ENCODE peak calls at places on chromosomes 1 and 21, in ten cellular contexts. One of them, this sample, is unnamed.
A peak's percentile ranks its signal among the peaks of the same experiment; 100 is the strongest.

GRCh38 chr1:151828931-151829330 is 2.7 kb downstream of the RORC start:
- DNase-seq in stimulated activated CD8-positive, alpha-beta memory T cell treated with anti-CD3 and anti-CD28 coated beads, Interleukin-12 subunit alpha, Interleukin-12 subunit beta, amount 100 ng/mL, for 4 hours: no peak
- DNase-seq in T-helper 2 cell: no peak
- DNase-seq in activated naive CD4-positive, alpha-beta T cell treated with anti-CD3 and anti-CD28 coated beads for 36 hours: peak; percentile 35
- DNase-seq in tibial artery: no peak
- DNase-seq in SK-N-MC: peak; percentile 12
- DNase-seq in right lobe of liver: no peak
- DNase-seq in upper lobe of right lung: no peak
- DNase-seq in HT-29: peak; percentile 80
- DNase-seq in posterior cingulate gyrus: no peak
- DNase-seq in this sample: peak; percentile 45

GRCh38 chr1:205950280-205950679 is 7.0 kb upstream of the SLC26A9 start:
- DNase-seq in stimulated activated CD8-positive, alpha-beta memory T cell treated with anti-CD3 and anti-CD28 coated beads, Interleukin-12 subunit alpha, Interleukin-12 subunit beta, amount 100 ng/mL, for 4 hours: no peak
- DNase-seq in upper lobe of right lung: no peak
- DNase-seq in activated naive CD4-positive, alpha-beta T cell treated with anti-CD3 and anti-CD28 coated beads for 36 hours: no peak
- DNase-seq in posterior cingulate gyrus: peak; percentile 57
- DNase-seq in tibial artery: peak; percentile 82
- DNase-seq in SK-N-MC: no peak
- DNase-seq in right lobe of liver: no peak
- DNase-seq in T-helper 2 cell: no peak
- DNase-seq in HT-29: no peak
- DNase-seq in this sample: no peak

GRCh38 chr1:171217658-171218443 is 30.4 kb upstream of the FMO1 start:
- DNase-seq in stimulated activated CD8-positive, alpha-beta memory T cell treated with anti-CD3 and anti-CD28 coated beads, Interleukin-12 subunit alpha, Interleukin-12 subunit beta, amount 100 ng/mL, for 4 hours: no peak
- DNase-seq in right lobe of liver: no peak
- DNase-seq in tibial artery: no peak
- DNase-seq in T-helper 2 cell: no peak
- DNase-seq in upper lobe of right lung: no peak
- DNase-seq in SK-N-MC: no peak
- DNase-seq in activated naive CD4-positive, alpha-beta T cell treated with anti-CD3 and anti-CD28 coated beads for 36 hours: no peak
- DNase-seq in HT-29: no peak
- DNase-seq in posterior cingulate gyrus: no peak
- DNase-seq in this sample: no peak

GRCh38 chr1:8987881-8988617 is 38.2 kb downstream of the SLC2A7 start:
- DNase-seq in SK-N-MC: no peak
- DNase-seq in upper lobe of right lung: peak; percentile 74
- DNase-seq in activated naive CD4-positive, alpha-beta T cell treated with anti-CD3 and anti-CD28 coated beads for 36 hours: peak; percentile 85
- DNase-seq in HT-29: peak; percentile 55
- DNase-seq in right lobe of liver: no peak
- DNase-seq in posterior cingulate gyrus: peak; percentile 70
- DNase-seq in tibial artery: peak; percentile 72
- DNase-seq in stimulated activated CD8-positive, alpha-beta memory T cell treated with anti-CD3 and anti-CD28 coated beads, Interleukin-12 subunit alpha, Interleukin-12 subunit beta, amount 100 ng/mL, for 4 hours: peak; percentile 48
- DNase-seq in T-helper 2 cell: peak; percentile 15
- DNase-seq in this sample: peak; percentile 44

GRCh38 chr1:11800391-11800755 is 5.4 kb downstream of the MTHFR start:
- DNase-seq in SK-N-MC: no peak
- DNase-seq in right lobe of liver: no peak
- DNase-seq in posterior cingulate gyrus: no peak
- DNase-seq in HT-29: no peak
- DNase-seq in stimulated activated CD8-positive, alpha-beta memory T cell treated with anti-CD3 and anti-CD28 coated beads, Interleukin-12 subunit alpha, Interleukin-12 subunit beta, amount 100 ng/mL, for 4 hours: no peak
- DNase-seq in activated naive CD4-positive, alpha-beta T cell treated with anti-CD3 and anti-CD28 coated beads for 36 hours: no peak
- DNase-seq in tibial artery: no peak
- DNase-seq in T-helper 2 cell: no peak
- DNase-seq in upper lobe of right lung: peak; percentile 38
- DNase-seq in this sample: no peak

GRCh38 chr1:19892628-19893168 is 10.5 kb downstream of the OTUD3 start:
- DNase-seq in T-helper 2 cell: no peak
- DNase-seq in stimulated activated CD8-positive, alpha-beta memory T cell treated with anti-CD3 and anti-CD28 coated beads, Interleukin-12 subunit alpha, Interleukin-12 subunit beta, amount 100 ng/mL, for 4 hours: no peak
- DNase-seq in tibial artery: no peak
- DNase-seq in SK-N-MC: no peak
- DNase-seq in posterior cingulate gyrus: no peak
- DNase-seq in upper lobe of right lung: no peak
- DNase-seq in activated naive CD4-positive, alpha-beta T cell treated with anti-CD3 and anti-CD28 coated beads for 36 hours: no peak
- DNase-seq in HT-29: no peak
- DNase-seq in right lobe of liver: no peak
- DNase-seq in this sample: no peak

GRCh38 chr1:89589515-89589914 is 43.4 kb upstream of the LRRC8C start:
- DNase-seq in stimulated activated CD8-positive, alpha-beta memory T cell treated with anti-CD3 and anti-CD28 coated beads, Interleukin-12 subunit alpha, Interleukin-12 subunit beta, amount 100 ng/mL, for 4 hours: no peak
- DNase-seq in activated naive CD4-positive, alpha-beta T cell treated with anti-CD3 and anti-CD28 coated beads for 36 hours: no peak
- DNase-seq in upper lobe of right lung: no peak
- DNase-seq in T-helper 2 cell: no peak
- DNase-seq in SK-N-MC: no peak
- DNase-seq in right lobe of liver: no peak
- DNase-seq in HT-29: no peak
- DNase-seq in tibial artery: no peak
- DNase-seq in posterior cingulate gyrus: no peak
- DNase-seq in this sample: no peak

GRCh38 chr1:94335950-94336349 is 82.2 kb upstream of the ABCD3 start:
- DNase-seq in upper lobe of right lung: no peak
- DNase-seq in activated naive CD4-positive, alpha-beta T cell treated with anti-CD3 and anti-CD28 coated beads for 36 hours: peak; percentile 67
- DNase-seq in right lobe of liver: peak; percentile 76
- DNase-seq in HT-29: peak; percentile 91
- DNase-seq in T-helper 2 cell: no peak
- DNase-seq in SK-N-MC: peak; percentile 83
- DNase-seq in tibial artery: peak; percentile 83
- DNase-seq in stimulated activated CD8-positive, alpha-beta memory T cell treated with anti-CD3 and anti-CD28 coated beads, Interleukin-12 subunit alpha, Interleukin-12 subunit beta, amount 100 ng/mL, for 4 hours: no peak
- DNase-seq in posterior cingulate gyrus: peak; percentile 57
- DNase-seq in this sample: peak; percentile 61

GRCh38 chr21:21730524-21730923 is 732.3 kb downstream of the NCAM2 start:
- DNase-seq in HT-29: no peak
- DNase-seq in activated naive CD4-positive, alpha-beta T cell treated with anti-CD3 and anti-CD28 coated beads for 36 hours: no peak
- DNase-seq in T-helper 2 cell: no peak
- DNase-seq in stimulated activated CD8-positive, alpha-beta memory T cell treated with anti-CD3 and anti-CD28 coated beads, Interleukin-12 subunit alpha, Interleukin-12 subunit beta, amount 100 ng/mL, for 4 hours: no peak
- DNase-seq in posterior cingulate gyrus: no peak
- DNase-seq in SK-N-MC: no peak
- DNase-seq in upper lobe of right lung: no peak
- DNase-seq in tibial artery: no peak
- DNase-seq in right lobe of liver: no peak
- DNase-seq in this sample: no peak

GRCh38 chr1:209398330-209398991 is 185.1 kb upstream of the CAMK1G start:
- DNase-seq in posterior cingulate gyrus: no peak
- DNase-seq in HT-29: no peak
- DNase-seq in T-helper 2 cell: no peak
- DNase-seq in right lobe of liver: peak; percentile 55
- DNase-seq in stimulated activated CD8-positive, alpha-beta memory T cell treated with anti-CD3 and anti-CD28 coated beads, Interleukin-12 subunit alpha, Interleukin-12 subunit beta, amount 100 ng/mL, for 4 hours: no peak
- DNase-seq in SK-N-MC: peak; percentile 65
- DNase-seq in activated naive CD4-positive, alpha-beta T cell treated with anti-CD3 and anti-CD28 coated beads for 36 hours: peak; percentile 12
- DNase-seq in tibial artery: no peak
- DNase-seq in upper lobe of right lung: no peak
- DNase-seq in this sample: peak; percentile 65

GRCh38 chr1:202046227-202046626 is 35.8 kb downstream of the ELF3 start:
- DNase-seq in HT-29: peak; percentile 97
- DNase-seq in SK-N-MC: no peak
- DNase-seq in activated naive CD4-positive, alpha-beta T cell treated with anti-CD3 and anti-CD28 coated beads for 36 hours: no peak
- DNase-seq in T-helper 2 cell: no peak
- DNase-seq in posterior cingulate gyrus: no peak
- DNase-seq in upper lobe of right lung: peak; percentile 93
- DNase-seq in tibial artery: no peak
- DNase-seq in stimulated activated CD8-positive, alpha-beta memory T cell treated with anti-CD3 and anti-CD28 coated beads, Interleukin-12 subunit alpha, Interleukin-12 subunit beta, amount 100 ng/mL, for 4 hours: no peak
- DNase-seq in right lobe of liver: peak; percentile 49
- DNase-seq in this sample: no peak

GRCh38 chr1:232557096-232557495 is 72.8 kb downstream of the SIPA1L2 start:
- DNase-seq in upper lobe of right lung: no peak
- DNase-seq in posterior cingulate gyrus: no peak
- DNase-seq in SK-N-MC: no peak
- DNase-seq in T-helper 2 cell: no peak
- DNase-seq in stimulated activated CD8-positive, alpha-beta memory T cell treated with anti-CD3 and anti-CD28 coated beads, Interleukin-12 subunit alpha, Interleukin-12 subunit beta, amount 100 ng/mL, for 4 hours: no peak
- DNase-seq in activated naive CD4-positive, alpha-beta T cell treated with anti-CD3 and anti-CD28 coated beads for 36 hours: no peak
- DNase-seq in HT-29: no peak
- DNase-seq in tibial artery: no peak
- DNase-seq in right lobe of liver: no peak
- DNase-seq in this sample: no peak

GRCh38 chr1:153510984-153511410 is 24.8 kb downstream of the S100A6 start:
- DNase-seq in T-helper 2 cell: peak; percentile 52
- DNase-seq in activated naive CD4-positive, alpha-beta T cell treated with anti-CD3 and anti-CD28 coated beads for 36 hours: peak; percentile 90
- DNase-seq in posterior cingulate gyrus: peak; percentile 69
- DNase-seq in upper lobe of right lung: peak; percentile 89
- DNase-seq in tibial artery: peak; percentile 87
- DNase-seq in SK-N-MC: no peak
- DNase-seq in HT-29: peak; percentile 91
- DNase-seq in right lobe of liver: peak; percentile 80
- DNase-seq in stimulated activated CD8-positive, alpha-beta memory T cell treated with anti-CD3 and anti-CD28 coated beads, Interleukin-12 subunit alpha, Interleukin-12 subunit beta, amount 100 ng/mL, for 4 hours: peak; percentile 57
- DNase-seq in this sample: peak; percentile 90

GRCh38 chr1:208510192-208510952 is 266.2 kb upstream of the PLXNA2 start:
- DNase-seq in stimulated activated CD8-positive, alpha-beta memory T cell treated with anti-CD3 and anti-CD28 coated beads, Interleukin-12 subunit alpha, Interleukin-12 subunit beta, amount 100 ng/mL, for 4 hours: no peak
- DNase-seq in posterior cingulate gyrus: no peak
- DNase-seq in activated naive CD4-positive, alpha-beta T cell treated with anti-CD3 and anti-CD28 coated beads for 36 hours: no peak
- DNase-seq in SK-N-MC: no peak
- DNase-seq in tibial artery: no peak
- DNase-seq in HT-29: no peak
- DNase-seq in T-helper 2 cell: no peak
- DNase-seq in upper lobe of right lung: no peak
- DNase-seq in right lobe of liver: no peak
- DNase-seq in this sample: no peak

GRCh38 chr21:19508442-19508841 is 1104.9 kb upstream of the TMPRSS15 start:
- DNase-seq in HT-29: no peak
- DNase-seq in posterior cingulate gyrus: no peak
- DNase-seq in tibial artery: no peak
- DNase-seq in SK-N-MC: no peak
- DNase-seq in upper lobe of right lung: no peak
- DNase-seq in right lobe of liver: no peak
- DNase-seq in activated naive CD4-positive, alpha-beta T cell treated with anti-CD3 and anti-CD28 coated beads for 36 hours: no peak
- DNase-seq in stimulated activated CD8-positive, alpha-beta memory T cell treated with anti-CD3 and anti-CD28 coated beads, Interleukin-12 subunit alpha, Interleukin-12 subunit beta, amount 100 ng/mL, for 4 hours: no peak
- DNase-seq in T-helper 2 cell: no peak
- DNase-seq in this sample: no peak

GRCh38 chr1:1039145-1039910 is 19.4 kb downstream of the AGRN start:
- DNase-seq in SK-N-MC: no peak
- DNase-seq in tibial artery: no peak
- DNase-seq in upper lobe of right lung: no peak
- DNase-seq in T-helper 2 cell: no peak
- DNase-seq in stimulated activated CD8-positive, alpha-beta memory T cell treated with anti-CD3 and anti-CD28 coated beads, Interleukin-12 subunit alpha, Interleukin-12 subunit beta, amount 100 ng/mL, for 4 hours: no peak
- DNase-seq in activated naive CD4-positive, alpha-beta T cell treated with anti-CD3 and anti-CD28 coated beads for 36 hours: peak; percentile 66
- DNase-seq in posterior cingulate gyrus: no peak
- DNase-seq in right lobe of liver: no peak
- DNase-seq in HT-29: no peak
- DNase-seq in this sample: no peak

GRCh38 chr21:45153358-45154318 is 79.3 kb downstream of the ADARB1 start:
- DNase-seq in posterior cingulate gyrus: no peak
- DNase-seq in right lobe of liver: peak; percentile 35
- DNase-seq in HT-29: no peak
- DNase-seq in activated naive CD4-positive, alpha-beta T cell treated with anti-CD3 and anti-CD28 coated beads for 36 hours: no peak
- DNase-seq in upper lobe of right lung: no peak
- DNase-seq in tibial artery: no peak
- DNase-seq in T-helper 2 cell: no peak
- DNase-seq in stimulated activated CD8-positive, alpha-beta memory T cell treated with anti-CD3 and anti-CD28 coated beads, Interleukin-12 subunit alpha, Interleukin-12 subunit beta, amount 100 ng/mL, for 4 hours: no peak
- DNase-seq in SK-N-MC: no peak
- DNase-seq in this sample: no peak

GRCh38 chr21:37047079-37047478 is 25.8 kb downstream of the PIGP start:
- DNase-seq in stimulated activated CD8-positive, alpha-beta memory T cell treated with anti-CD3 and anti-CD28 coated beads, Interleukin-12 subunit alpha, Interleukin-12 subunit beta, amount 100 ng/mL, for 4 hours: no peak
- DNase-seq in T-helper 2 cell: no peak
- DNase-seq in activated naive CD4-positive, alpha-beta T cell treated with anti-CD3 and anti-CD28 coated beads for 36 hours: no peak
- DNase-seq in tibial artery: no peak
- DNase-seq in posterior cingulate gyrus: no peak
- DNase-seq in HT-29: peak; percentile 64
- DNase-seq in upper lobe of right lung: no peak
- DNase-seq in right lobe of liver: no peak
- DNase-seq in SK-N-MC: no peak
- DNase-seq in this sample: no peak

GRCh38 chr21:46226920-46227599 is 1.5 kb downstream of the LSS start:
- DNase-seq in posterior cingulate gyrus: no peak
- DNase-seq in upper lobe of right lung: peak; percentile 48
- DNase-seq in stimulated activated CD8-positive, alpha-beta memory T cell treated with anti-CD3 and anti-CD28 coated beads, Interleukin-12 subunit alpha, Interleukin-12 subunit beta, amount 100 ng/mL, for 4 hours: no peak
- DNase-seq in activated naive CD4-positive, alpha-beta T cell treated with anti-CD3 and anti-CD28 coated beads for 36 hours: no peak
- DNase-seq in SK-N-MC: peak; percentile 32
- DNase-seq in T-helper 2 cell: no peak
- DNase-seq in tibial artery: no peak
- DNase-seq in right lobe of liver: peak; percentile 54
- DNase-seq in HT-29: peak; percentile 7
- DNase-seq in this sample: peak; percentile 35

GRCh38 chr1:224172229-224172628 is 10.8 kb upstream of the DEGS1 start:
- DNase-seq in right lobe of liver: no peak
- DNase-seq in SK-N-MC: no peak
- DNase-seq in HT-29: no peak
- DNase-seq in tibial artery: no peak
- DNase-seq in stimulated activated CD8-positive, alpha-beta memory T cell treated with anti-CD3 and anti-CD28 coated beads, Interleukin-12 subunit alpha, Interleukin-12 subunit beta, amount 100 ng/mL, for 4 hours: no peak
- DNase-seq in posterior cingulate gyrus: no peak
- DNase-seq in upper lobe of right lung: no peak
- DNase-seq in T-helper 2 cell: no peak
- DNase-seq in activated naive CD4-positive, alpha-beta T cell treated with anti-CD3 and anti-CD28 coated beads for 36 hours: no peak
- DNase-seq in this sample: no peak

GRCh38 chr1:245084551-245084950 is 70.2 kb upstream of the KIF26B start:
- DNase-seq in HT-29: no peak
- DNase-seq in T-helper 2 cell: no peak
- DNase-seq in stimulated activated CD8-positive, alpha-beta memory T cell treated with anti-CD3 and anti-CD28 coated beads, Interleukin-12 subunit alpha, Interleukin-12 subunit beta, amount 100 ng/mL, for 4 hours: no peak
- DNase-seq in activated naive CD4-positive, alpha-beta T cell treated with anti-CD3 and anti-CD28 coated beads for 36 hours: no peak
- DNase-seq in tibial artery: no peak
- DNase-seq in posterior cingulate gyrus: no peak
- DNase-seq in right lobe of liver: no peak
- DNase-seq in SK-N-MC: no peak
- DNase-seq in upper lobe of right lung: no peak
- DNase-seq in this sample: no peak